ENCODE peak calls at places on chromosome 22, in six cellular contexts. E is PC-3; C is heart left ventricle; F is fibroblast of lung; A is psoas muscle; I is CD4-positive, alpha-beta T cell. X is an unnamed sample.

GRCh38 chr22:50083462-50084081 is 1.7 kb downstream of the MLC1 start:
- DNase-seq in A (no peak), C (no peak), F (no peak), I (no peak), E (no peak), X (no peak)

GRCh38 chr22:39171623-39172264 is 19.3 kb upstream of the CBX7 start:
- DNase-seq in E (no peak), C (no peak), F (no peak), I (no peak), A (no peak), X (no peak)

GRCh38 chr22:26131755-26132154 is 37.5 kb upstream of the SEZ6L start:
- DNase-seq in C (no peak), E (no peak), I (no peak), A (no peak), F (no peak), X (no peak)

GRCh38 chr22:17009640-17010291 is 1.7 kb upstream of the GAB4 start:
- DNase-seq in C (no peak), F (no peak), I (no peak), E (no peak), A (no peak), X (no peak)

GRCh38 chr22:20431520-20432237 is 5.9 kb downstream of the SCARF2 start:
- DNase-seq in I (no peak), E (no peak), F (no peak), A (peak), C (no peak), X (no peak)

GRCh38 chr22:48745842-48746788 is 1081.6 kb downstream of the BRD1 start:
- DNase-seq in F (no peak), I (no peak), C (peak), E (no peak), A (no peak), X (no peak)

GRCh38 chr22:20648306-20648903 is 125.5 kb upstream of the SERPIND1 start:
- DNase-seq in I (no peak), C (no peak), A (no peak), F (no peak), E (no peak), X (no peak)

GRCh38 chr22:47798229-47798628 is 1035.8 kb downstream of the TBC1D22A start:
- DNase-seq in C (no peak), F (no peak), A (no peak), I (no peak), E (no peak), X (no peak)

GRCh38 chr22:20014526-20015186 is 2.0 kb downstream of the ARVCF start:
- DNase-seq in E (no peak), I (no peak), F (no peak), C (no peak), A (peak), X (no peak)

GRCh38 chr22:38023045-38023444 is 34.2 kb upstream of the PICK1 start:
- DNase-seq in F (no peak), E (no peak), C (no peak), I (no peak), A (no peak), X (no peak)
- H3K27ac ChIP-seq in F (no peak), E (no peak), C (no peak), I (no peak), A (no peak), X (no peak)

GRCh38 chr22:41310336-41310735 is 9.0 kb downstream of the ZC3H7B start:
- DNase-seq in C (no peak), A (no peak), E (no peak), I (no peak), F (no peak), X (no peak)
- H3K27ac ChIP-seq in C (no peak), A (no peak), E (no peak), I (no peak), F (no peak), X (no peak)

GRCh38 chr22:40651057-40651456 is 14.5 kb upstream of the MRTFA start:
- DNase-seq in I (no peak), E (no peak), F (no peak), C (no peak), A (no peak), X (no peak)

GRCh38 chr22:40642316-40642715 is 5.8 kb upstream of the MRTFA start:
- DNase-seq in A (no peak), F (no peak), C (no peak), I (no peak), E (no peak), X (no peak)

GRCh38 chr22:40648386-40648785 is 11.9 kb upstream of the MRTFA start:
- DNase-seq in A (no peak), C (no peak), E (no peak), F (no peak), I (no peak), X (no peak)

GRCh38 chr22:40641269-40641668 is 4.8 kb upstream of the MRTFA start:
- DNase-seq in F (no peak), E (no peak), A (no peak), C (no peak), I (no peak), X (no peak)

DNA sequence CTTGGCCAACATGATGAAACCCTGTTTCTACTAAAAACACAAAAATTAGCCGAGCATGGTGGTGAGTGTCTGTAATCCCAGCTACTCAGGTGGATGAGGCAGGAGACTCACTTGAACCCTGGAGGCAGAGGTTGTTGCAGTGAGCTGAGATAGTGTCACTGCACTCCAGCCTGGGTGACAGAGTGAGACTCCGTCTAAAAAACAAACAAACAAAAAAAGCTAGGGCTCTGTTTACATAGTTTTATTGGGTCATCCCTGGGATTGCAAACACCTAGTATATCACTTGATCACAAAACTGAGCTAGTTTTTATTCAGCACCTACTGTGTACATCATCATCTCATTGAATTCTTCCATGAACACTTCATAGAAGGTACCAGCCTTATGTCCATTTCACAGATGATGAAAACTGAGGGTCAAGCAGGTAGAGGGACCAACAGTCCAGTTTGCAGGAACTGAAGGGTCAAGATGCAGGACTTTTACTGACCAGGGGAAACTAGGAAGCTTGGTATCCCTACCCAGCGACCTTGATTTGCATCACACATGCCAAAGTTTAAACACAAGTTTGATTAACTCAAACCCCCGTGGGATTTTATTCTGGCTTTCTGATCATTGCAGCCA is 9.2 kb upstream of the MRTFA start:
- DNase-seq in I (no peak), C (no peak), F (no peak), A (no peak), E (no peak), X (no peak)
- H3K27ac ChIP-seq in I (no peak), C (no peak), F (no peak), A (no peak), E (no peak), X (no peak)

GRCh38 chr22:43505896-43506295 is 94.1 kb downstream of the MPPED1 start:
- DNase-seq in C (no peak), A (no peak), I (no peak), E (no peak), F (no peak), X (no peak)
- H3K27ac ChIP-seq in C (no peak), A (no peak), I (no peak), E (no peak), F (no peak), X (no peak)

GRCh38 chr22:24801906-24802504 is 4.0 kb upstream of the SGSM1 start:
- DNase-seq in E (no peak), I (no peak), C (no peak), F (no peak), A (no peak), X (no peak)
- H3K27ac ChIP-seq in E (no peak), I (no peak), C (no peak), F (no peak), A (no peak), X (no peak)

GRCh38 chr22:36449776-36450175 is 31.7 kb downstream of the TXN2 start:
- DNase-seq in F (no peak), I (no peak), A (no peak), C (no peak), E (no peak), X (no peak)
- H3K27ac ChIP-seq in F (no peak), I (no peak), A (no peak), C (peak), E (no peak), X (no peak)

GRCh38 chr22:24437820-24438328 is 10.5 kb downstream of the ADORA2A start:
- DNase-seq in I (no peak), E (peak), C (no peak), F (no peak), A (no peak), X (peak)
- H3K27ac ChIP-seq in I (peak), E (no peak), C (no peak), F (no peak), A (no peak), X (peak)

DNA sequence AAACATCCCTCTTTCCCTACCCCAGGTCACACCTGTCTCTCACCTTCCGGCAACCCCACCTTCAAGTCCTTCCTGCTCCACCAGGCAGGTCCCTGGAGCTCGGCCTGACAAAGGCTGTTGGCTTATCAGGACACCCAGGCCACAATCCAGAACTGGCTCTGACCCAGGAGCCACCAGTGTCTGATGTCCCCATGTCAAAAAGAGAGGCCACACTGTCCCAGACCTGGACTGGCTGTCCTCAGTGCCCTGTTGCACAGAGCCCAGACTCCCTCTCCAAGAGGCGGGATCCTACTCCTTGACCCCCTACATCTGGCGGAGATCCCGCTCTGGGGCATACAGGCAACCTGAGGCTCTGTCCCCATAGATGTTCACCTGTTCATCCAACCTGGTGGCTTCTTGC is 116.0 kb downstream of the MN1 start:
- DNase-seq in F (no peak), E (no peak), A (peak), C (no peak), I (no peak), X (no peak)
- H3K27ac ChIP-seq in F (no peak), E (no peak), A (peak), C (peak), I (no peak), X (no peak)

GRCh38 chr22:23675502-23676415 is 15.1 kb upstream of the RGL4 start:
- DNase-seq in I (no peak), A (peak), F (no peak), C (no peak), E (peak), X (no peak)
- H3K27ac ChIP-seq in I (no peak), A (no peak), F (no peak), C (no peak), E (no peak), X (no peak)

DNA sequence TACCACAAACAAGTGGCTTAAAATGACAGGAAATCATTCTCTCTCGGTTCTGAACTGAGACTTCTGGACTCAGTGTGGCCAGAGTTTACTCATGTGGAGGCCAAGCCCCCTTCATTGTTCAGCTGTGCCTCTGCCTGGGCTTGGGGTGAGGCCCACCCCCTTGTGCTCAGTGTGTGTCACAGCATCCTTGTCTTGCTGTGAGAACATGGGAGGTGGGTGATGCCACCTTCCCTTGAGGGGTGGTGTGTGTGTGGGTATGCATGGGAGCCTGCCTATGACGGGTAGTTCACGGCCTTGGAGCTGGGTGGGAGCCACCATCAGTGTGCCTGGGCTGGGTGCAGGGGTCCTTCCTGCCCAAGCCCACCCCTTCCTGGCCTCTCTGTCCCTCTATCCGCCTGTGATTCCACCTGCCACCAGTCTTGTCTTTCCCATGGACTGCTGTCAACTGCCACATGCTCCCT is 101.7 kb downstream of the MORC2 start:
- DNase-seq in E (peak), A (no peak), F (no peak), C (no peak), I (no peak), X (no peak)
- H3K27ac ChIP-seq in E (no peak), A (no peak), F (no peak), C (no peak), I (no peak), X (no peak)